ENCODE peak calls at places on chromosomes 11 and 22, in five cellular contexts. One of them, this sample, is unnamed.

GRCh38 chr22:23010430-23010829 is 59.9 kb upstream of the GNAZ start:
- DNase-seq in GM12878: no peak
- DNase-seq in H1: no peak
- DNase-seq in K562: peak
- DNase-seq in HepG2: no peak
- DNase-seq in this sample: no peak

GRCh38 chr11:121722431-121723256 is 269.9 kb upstream of the SORL1-AS1 start:
- DNase-seq in GM12878: no peak
- DNase-seq in H1: peak
- DNase-seq in K562: no peak
- DNase-seq in HepG2: peak
- DNase-seq in this sample: peak

GRCh38 chr11:84384637-84385227 is 1098.6 kb upstream of the CCDC90B start:
- DNase-seq in GM12878: no peak
- DNase-seq in H1: no peak
- DNase-seq in K562: peak
- DNase-seq in HepG2: peak
- DNase-seq in this sample: peak

GRCh38 chr11:122042981-122043380 is 73.0 kb downstream of the BLID start:
- DNase-seq in GM12878: no peak
- DNase-seq in H1: no peak
- DNase-seq in K562: no peak
- DNase-seq in HepG2: no peak
- DNase-seq in this sample: no peak

GRCh38 chr11:28043930-28044709 is 63.8 kb downstream of the KIF18A start:
- DNase-seq in GM12878: no peak
- DNase-seq in H1: no peak
- DNase-seq in K562: no peak
- DNase-seq in HepG2: no peak
- DNase-seq in this sample: no peak

GRCh38 chr22:23216331-23217170 is 36.2 kb downstream of the BCR start:
- DNase-seq in GM12878: no peak
- DNase-seq in H1: no peak
- DNase-seq in K562: peak
- DNase-seq in HepG2: peak
- DNase-seq in this sample: no peak

GRCh38 chr11:102912482-102912830 is 37.7 kb upstream of the MMP12 start:
- DNase-seq in GM12878: no peak
- DNase-seq in H1: no peak
- DNase-seq in K562: no peak
- DNase-seq in HepG2: no peak
- DNase-seq in this sample: no peak

GRCh38 chr11:93648168-93648567 is 13.3 kb upstream of the CEP295 start:
- DNase-seq in GM12878: no peak
- DNase-seq in H1: no peak
- DNase-seq in K562: no peak
- DNase-seq in HepG2: peak
- DNase-seq in this sample: no peak

GRCh38 chr11:68039526-68040086 is 781 bp downstream of the TCIRG1 start:
- DNase-seq in GM12878: no peak
- DNase-seq in H1: no peak
- DNase-seq in K562: no peak
- DNase-seq in HepG2: peak
- DNase-seq in this sample: no peak

GRCh38 chr11:115892016-115892415 is 387.8 kb upstream of the CADM1 start:
- DNase-seq in GM12878: no peak
- DNase-seq in H1: no peak
- DNase-seq in K562: no peak
- DNase-seq in HepG2: no peak
- DNase-seq in this sample: no peak
- TF ChIP-seq SP1 in GM12878: no peak
- TF ChIP-seq SP1 in H1: no peak
- TF ChIP-seq SP1 in K562: no peak
- TF ChIP-seq SP1 in HepG2: no peak
- TF ChIP-seq SP1 in this sample: no peak

DNA sequence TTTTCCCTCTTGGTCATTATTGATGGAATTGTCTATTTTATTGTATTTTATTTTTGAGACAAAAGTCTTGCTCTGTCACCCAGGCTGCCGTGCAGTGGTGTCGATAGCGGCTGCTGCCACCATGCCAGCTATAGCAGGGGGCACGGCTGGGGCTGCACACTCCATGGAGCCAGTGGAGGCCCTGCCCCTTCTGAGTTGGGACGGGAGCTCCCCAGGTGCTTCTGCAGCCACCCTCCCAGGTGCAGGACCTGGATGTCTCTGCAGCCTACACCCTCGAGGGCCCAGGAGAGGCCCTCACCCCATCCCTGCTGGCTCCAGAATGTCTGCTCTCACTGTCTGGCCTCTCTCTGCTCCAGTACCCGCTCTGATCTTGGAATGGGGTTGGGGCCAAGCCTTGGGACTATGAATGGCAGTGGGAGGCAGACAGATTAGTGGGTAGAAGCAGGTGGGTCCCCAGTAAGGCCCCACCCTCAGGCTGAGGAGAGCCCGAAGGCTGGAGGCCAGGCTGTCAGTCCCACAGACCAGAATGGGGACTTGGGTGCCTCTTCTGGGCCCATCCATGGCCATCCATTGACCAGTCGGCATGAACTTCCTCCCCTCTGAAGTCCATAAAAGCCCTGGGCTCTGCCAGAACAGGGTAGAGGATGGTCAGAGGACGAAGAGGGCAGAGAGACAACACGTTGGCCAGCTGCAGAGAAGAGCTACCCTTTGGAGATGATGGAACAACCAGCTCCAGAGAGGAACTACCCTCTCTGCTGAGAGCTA is 49.6 kb upstream of the ATXN10 start:
- DNase-seq in GM12878: no peak
- DNase-seq in H1: no peak
- DNase-seq in K562: no peak
- DNase-seq in HepG2: no peak
- DNase-seq in this sample: no peak
- TF ChIP-seq USF2 in GM12878: no peak
- TF ChIP-seq USF2 in H1: no peak
- TF ChIP-seq USF2 in K562: no peak
- TF ChIP-seq USF2 in HepG2: no peak
- TF ChIP-seq USF2 in this sample: no peak

DNA sequence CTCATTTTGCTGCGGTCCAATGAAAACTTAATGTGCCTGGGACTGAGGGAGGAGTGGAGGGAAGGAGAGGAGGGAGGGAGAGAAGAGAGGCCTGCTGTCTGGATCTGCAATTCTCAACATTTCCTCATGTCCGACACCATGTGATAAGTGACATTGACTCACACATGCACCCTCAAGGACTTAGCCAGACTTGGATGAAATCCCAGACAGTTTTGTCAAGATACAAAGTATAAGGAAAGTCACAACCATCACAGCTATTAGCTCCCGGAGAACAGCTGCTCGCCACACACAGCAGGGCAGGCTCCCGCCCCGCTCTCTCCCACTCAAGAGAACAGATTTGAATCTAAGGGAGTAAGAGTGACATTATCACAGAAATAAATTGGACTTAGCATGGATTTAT is 5.5 kb downstream of the DNAL4 start:
- DNase-seq in GM12878: no peak
- DNase-seq in H1: no peak
- DNase-seq in K562: no peak
- DNase-seq in HepG2: no peak
- DNase-seq in this sample: no peak
- TF ChIP-seq SP1 in GM12878: no peak
- TF ChIP-seq SP1 in H1: no peak
- TF ChIP-seq SP1 in K562: no peak
- TF ChIP-seq SP1 in HepG2: no peak
- TF ChIP-seq SP1 in this sample: no peak

DNA sequence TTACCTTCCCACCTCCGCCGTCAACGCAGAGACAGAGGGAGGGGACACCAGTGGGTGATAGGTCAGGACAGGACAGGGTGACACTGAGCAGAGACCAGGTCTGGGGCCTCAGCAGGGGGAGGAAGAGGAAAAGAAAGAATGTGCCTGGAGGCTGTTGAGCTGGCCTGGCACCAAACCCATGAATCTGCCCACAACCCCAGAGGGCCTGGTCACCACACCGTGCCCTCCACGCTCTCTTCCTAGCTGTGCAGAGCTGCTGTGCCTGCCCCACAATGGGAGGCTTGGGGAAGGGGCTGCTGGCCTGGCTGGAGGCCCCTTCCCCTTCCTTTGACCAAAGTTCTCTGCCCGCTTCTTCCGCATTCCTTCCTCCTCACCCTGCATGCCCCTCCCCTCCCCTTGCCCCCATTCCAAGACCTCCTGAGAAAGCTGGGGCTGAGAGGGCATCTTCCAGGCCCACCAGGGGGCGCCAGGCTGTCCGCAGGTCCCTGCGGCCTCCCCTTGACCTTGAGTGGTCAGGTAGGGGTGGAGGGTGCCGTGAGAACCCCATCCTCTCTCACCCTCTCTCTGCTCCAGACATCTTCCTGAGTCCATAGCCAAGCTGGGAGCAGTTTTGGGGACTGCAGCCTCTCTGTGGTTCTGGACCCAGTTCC is 11.0 kb upstream of the CACNA1I start:
- DNase-seq in GM12878: no peak
- DNase-seq in H1: peak
- DNase-seq in K562: peak
- DNase-seq in HepG2: no peak
- DNase-seq in this sample: peak
- TF ChIP-seq USF2 in GM12878: no peak
- TF ChIP-seq USF2 in H1: no peak
- TF ChIP-seq USF2 in K562: no peak
- TF ChIP-seq USF2 in HepG2: no peak
- TF ChIP-seq USF2 in this sample: no peak

DNA sequence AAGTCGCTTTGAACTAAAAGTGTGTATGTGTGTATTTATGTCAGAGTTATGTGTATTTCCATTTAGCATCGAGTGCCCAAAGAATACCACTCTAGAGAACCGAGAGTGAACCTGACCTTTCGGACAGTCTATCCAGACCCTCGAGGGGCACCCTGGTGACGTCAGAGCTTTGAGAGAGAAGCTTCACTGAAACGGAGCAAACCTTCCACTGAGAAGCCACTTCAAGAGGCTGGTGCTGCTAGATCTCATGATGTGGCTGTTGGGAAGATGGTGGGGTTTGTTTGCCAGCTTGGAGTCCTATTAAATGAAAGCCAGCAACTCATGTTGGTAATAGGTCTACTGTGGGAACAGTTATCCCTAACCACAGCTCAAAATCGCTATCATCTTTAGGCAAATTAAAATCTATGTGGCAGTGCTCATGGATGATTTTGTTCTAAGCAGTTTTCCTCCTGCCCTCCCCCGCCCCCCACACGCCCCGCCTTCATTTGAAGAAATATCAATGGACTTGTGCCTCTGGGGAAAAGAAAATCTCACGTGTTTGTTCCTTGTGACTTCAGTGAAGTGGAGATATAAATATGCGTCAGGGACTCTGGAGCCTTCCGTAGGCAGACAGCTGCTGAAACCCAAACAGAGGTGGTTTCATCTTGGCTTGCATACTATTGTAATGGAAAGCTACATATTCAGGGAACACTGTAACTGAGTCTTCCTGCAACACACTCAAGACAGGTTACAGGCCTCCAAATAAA is 22.4 kb upstream of the C11orf96 start:
- DNase-seq in GM12878: no peak
- DNase-seq in H1: no peak
- DNase-seq in K562: no peak
- DNase-seq in HepG2: no peak
- DNase-seq in this sample: no peak
- TF ChIP-seq SP1 in GM12878: no peak
- TF ChIP-seq SP1 in H1: no peak
- TF ChIP-seq SP1 in K562: no peak
- TF ChIP-seq SP1 in HepG2: no peak
- TF ChIP-seq SP1 in this sample: no peak

GRCh38 chr11:132035228-132035627 is 664.8 kb downstream of the NTM start:
- DNase-seq in GM12878: no peak
- DNase-seq in H1: no peak
- DNase-seq in K562: no peak
- DNase-seq in HepG2: no peak
- DNase-seq in this sample: no peak
- TF ChIP-seq USF2 in GM12878: no peak
- TF ChIP-seq USF2 in H1: no peak
- TF ChIP-seq USF2 in K562: no peak
- TF ChIP-seq USF2 in HepG2: no peak
- TF ChIP-seq USF2 in this sample: no peak